ENCODE peak calls at places on chromosomes 11 and 22, in ten cellular contexts. One of them, this sample, is unnamed.
A peak's percentile ranks its signal among the peaks of the same experiment; 100 is the strongest.

GRCh38 chr11:126595560-126595959 is 240.1 kb downstream of the ST3GAL4 start:
- DNase-seq in fibroblast of lung: no peak
- DNase-seq in HFF-Myc: no peak
- DNase-seq in astrocyte: no peak
- DNase-seq in CD8-positive, alpha-beta T cell: no peak
- DNase-seq in testis: no peak
- DNase-seq in bronchial epithelial cell: no peak
- DNase-seq in fibroblast of pulmonary artery: no peak
- DNase-seq in omental fat pad: no peak
- DNase-seq in psoas muscle: no peak
- DNase-seq in this sample: no peak

GRCh38 chr11:16912607-16913006 is 101.6 kb downstream of the PLEKHA7 start:
- DNase-seq in fibroblast of lung: no peak
- DNase-seq in HFF-Myc: no peak
- DNase-seq in astrocyte: no peak
- DNase-seq in CD8-positive, alpha-beta T cell: no peak
- DNase-seq in testis: no peak
- DNase-seq in bronchial epithelial cell: no peak
- DNase-seq in fibroblast of pulmonary artery: no peak
- DNase-seq in omental fat pad: no peak
- DNase-seq in psoas muscle: no peak
- DNase-seq in this sample: no peak

GRCh38 chr11:79503028-79503427 is 62.2 kb upstream of the TENM4 start:
- DNase-seq in fibroblast of lung: peak; percentile 66
- DNase-seq in HFF-Myc: no peak
- DNase-seq in astrocyte: peak; percentile 59
- DNase-seq in CD8-positive, alpha-beta T cell: no peak
- DNase-seq in testis: peak; percentile 54
- DNase-seq in bronchial epithelial cell: no peak
- DNase-seq in fibroblast of pulmonary artery: no peak
- DNase-seq in omental fat pad: no peak
- DNase-seq in psoas muscle: no peak
- DNase-seq in this sample: peak; percentile 13

GRCh38 chr11:118438314-118438931 is 2.1 kb downstream of the KMT2A start:
- DNase-seq in fibroblast of lung: peak; percentile 87
- DNase-seq in HFF-Myc: no peak
- DNase-seq in astrocyte: peak; percentile 83
- DNase-seq in CD8-positive, alpha-beta T cell: peak; percentile 57
- DNase-seq in testis: peak; percentile 90
- DNase-seq in bronchial epithelial cell: peak; percentile 71
- DNase-seq in fibroblast of pulmonary artery: peak; percentile 86
- DNase-seq in omental fat pad: no peak
- DNase-seq in psoas muscle: no peak
- DNase-seq in this sample: peak; percentile 97

GRCh38 chr11:108486828-108487227 is 11.4 kb downstream of the POGLUT3 start:
- DNase-seq in fibroblast of lung: no peak
- DNase-seq in HFF-Myc: no peak
- DNase-seq in astrocyte: no peak
- DNase-seq in CD8-positive, alpha-beta T cell: no peak
- DNase-seq in testis: no peak
- DNase-seq in bronchial epithelial cell: no peak
- DNase-seq in fibroblast of pulmonary artery: no peak
- DNase-seq in omental fat pad: no peak
- DNase-seq in psoas muscle: no peak
- DNase-seq in this sample: no peak

GRCh38 chr11:126956664-126957063 is 43.9 kb downstream of the KIRREL3 start:
- DNase-seq in fibroblast of lung: no peak
- DNase-seq in HFF-Myc: no peak
- DNase-seq in astrocyte: no peak
- DNase-seq in CD8-positive, alpha-beta T cell: no peak
- DNase-seq in testis: no peak
- DNase-seq in bronchial epithelial cell: no peak
- DNase-seq in fibroblast of pulmonary artery: no peak
- DNase-seq in omental fat pad: no peak
- DNase-seq in psoas muscle: no peak
- DNase-seq in this sample: no peak

GRCh38 chr11:66543263-66544107 is 2.4 kb downstream of the ZDHHC24 start:
- DNase-seq in fibroblast of lung: peak; percentile 64
- DNase-seq in HFF-Myc: peak; percentile 27
- DNase-seq in astrocyte: peak; percentile 49
- DNase-seq in CD8-positive, alpha-beta T cell: peak; percentile 76
- DNase-seq in testis: peak; percentile 47
- DNase-seq in bronchial epithelial cell: no peak
- DNase-seq in fibroblast of pulmonary artery: peak; percentile 61
- DNase-seq in omental fat pad: no peak
- DNase-seq in psoas muscle: peak; percentile 76
- DNase-seq in this sample: peak; percentile 66

GRCh38 chr22:33007485-33007884 is 50.7 kb downstream of the SYN3 start:
- DNase-seq in fibroblast of lung: no peak
- DNase-seq in HFF-Myc: no peak
- DNase-seq in astrocyte: no peak
- DNase-seq in CD8-positive, alpha-beta T cell: no peak
- DNase-seq in testis: no peak
- DNase-seq in bronchial epithelial cell: no peak
- DNase-seq in fibroblast of pulmonary artery: no peak
- DNase-seq in omental fat pad: no peak
- DNase-seq in psoas muscle: no peak
- DNase-seq in this sample: no peak

GRCh38 chr11:18012314-18012905 is 437 bp downstream of the SERGEF start:
- DNase-seq in fibroblast of lung: peak; percentile 24
- DNase-seq in HFF-Myc: no peak
- DNase-seq in astrocyte: peak; percentile 16
- DNase-seq in CD8-positive, alpha-beta T cell: peak; percentile 15
- DNase-seq in testis: peak; percentile 31
- DNase-seq in bronchial epithelial cell: peak; percentile 20
- DNase-seq in fibroblast of pulmonary artery: peak; percentile 14
- DNase-seq in omental fat pad: no peak
- DNase-seq in psoas muscle: peak; percentile 50
- DNase-seq in this sample: peak; percentile 32

GRCh38 chr11:104000798-104001197 is 35.6 kb upstream of the DDI1 start:
- DNase-seq in fibroblast of lung: peak; percentile 81
- DNase-seq in HFF-Myc: no peak
- DNase-seq in astrocyte: peak; percentile 77
- DNase-seq in CD8-positive, alpha-beta T cell: no peak
- DNase-seq in testis: no peak
- DNase-seq in bronchial epithelial cell: no peak
- DNase-seq in fibroblast of pulmonary artery: peak; percentile 78
- DNase-seq in omental fat pad: no peak
- DNase-seq in psoas muscle: no peak
- DNase-seq in this sample: peak; percentile 71

GRCh38 chr11:24779791-24780190 is 282.9 kb downstream of the LUZP2 start:
- DNase-seq in fibroblast of lung: no peak
- DNase-seq in HFF-Myc: no peak
- DNase-seq in astrocyte: no peak
- DNase-seq in CD8-positive, alpha-beta T cell: no peak
- DNase-seq in testis: peak; percentile 25
- DNase-seq in bronchial epithelial cell: peak; percentile 10
- DNase-seq in fibroblast of pulmonary artery: peak; percentile 18
- DNase-seq in omental fat pad: no peak
- DNase-seq in psoas muscle: no peak
- DNase-seq in this sample: peak; percentile 58

GRCh38 chr22:26393929-26394328 is 35.1 kb upstream of the ASPHD2 start:
- DNase-seq in fibroblast of lung: no peak
- DNase-seq in HFF-Myc: no peak
- DNase-seq in astrocyte: no peak
- DNase-seq in CD8-positive, alpha-beta T cell: no peak
- DNase-seq in testis: no peak
- DNase-seq in bronchial epithelial cell: no peak
- DNase-seq in fibroblast of pulmonary artery: no peak
- DNase-seq in omental fat pad: no peak
- DNase-seq in psoas muscle: no peak
- DNase-seq in this sample: no peak
- TF ChIP-seq CTCF in fibroblast of lung: peak; percentile 3
- TF ChIP-seq CTCF in HFF-Myc: no peak
- TF ChIP-seq CTCF in astrocyte: no peak
- TF ChIP-seq CTCF in CD8-positive, alpha-beta T cell: no peak
- TF ChIP-seq CTCF in testis: no peak
- TF ChIP-seq CTCF in bronchial epithelial cell: no peak
- TF ChIP-seq CTCF in fibroblast of pulmonary artery: peak; percentile 10
- TF ChIP-seq CTCF in omental fat pad: no peak
- TF ChIP-seq CTCF in psoas muscle: no peak
- TF ChIP-seq CTCF in this sample: peak; percentile 14

GRCh38 chr11:26522912-26523610 is 49.0 kb downstream of the MUC15 start:
- DNase-seq in fibroblast of lung: peak; percentile 11
- DNase-seq in HFF-Myc: peak; percentile 10
- DNase-seq in astrocyte: no peak
- DNase-seq in CD8-positive, alpha-beta T cell: no peak
- DNase-seq in testis: peak; percentile 14
- DNase-seq in bronchial epithelial cell: peak; percentile 63
- DNase-seq in fibroblast of pulmonary artery: peak; percentile 43
- DNase-seq in omental fat pad: no peak
- DNase-seq in psoas muscle: no peak
- DNase-seq in this sample: peak; percentile 74
- TF ChIP-seq CTCF in fibroblast of lung: peak; percentile 39
- TF ChIP-seq CTCF in HFF-Myc: peak; percentile 50
- TF ChIP-seq CTCF in astrocyte: peak; percentile 26
- TF ChIP-seq CTCF in CD8-positive, alpha-beta T cell: no peak
- TF ChIP-seq CTCF in testis: no peak
- TF ChIP-seq CTCF in bronchial epithelial cell: peak; percentile 59
- TF ChIP-seq CTCF in fibroblast of pulmonary artery: peak; percentile 45
- TF ChIP-seq CTCF in omental fat pad: no peak
- TF ChIP-seq CTCF in psoas muscle: no peak
- TF ChIP-seq CTCF in this sample: peak; percentile 70

DNA sequence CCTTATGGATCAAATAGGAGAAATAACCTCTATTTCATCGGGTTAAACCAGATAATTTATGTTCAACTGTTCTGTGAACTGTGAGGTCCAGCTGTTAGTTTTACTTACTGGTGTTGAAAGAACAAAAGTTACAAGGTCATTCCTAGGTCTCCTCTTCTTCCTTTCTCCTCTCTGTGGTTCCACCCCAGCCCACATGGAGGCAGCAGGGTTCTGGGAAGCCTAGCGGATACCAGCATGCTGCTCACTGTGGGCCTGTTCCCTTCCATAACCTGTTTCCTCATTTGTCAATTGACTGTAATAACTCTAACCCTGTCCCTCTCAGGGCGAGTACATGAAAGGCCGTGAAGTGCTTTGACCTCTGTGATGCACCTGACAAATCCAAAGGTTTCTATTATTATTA is 27.8 kb downstream of the RELT start:
- DNase-seq in fibroblast of lung: no peak
- DNase-seq in HFF-Myc: no peak
- DNase-seq in astrocyte: no peak
- DNase-seq in CD8-positive, alpha-beta T cell: no peak
- DNase-seq in testis: peak; percentile 84
- DNase-seq in bronchial epithelial cell: peak; percentile 34
- DNase-seq in fibroblast of pulmonary artery: peak; percentile 72
- DNase-seq in omental fat pad: no peak
- DNase-seq in psoas muscle: peak; percentile 81
- DNase-seq in this sample: peak; percentile 85
- TF ChIP-seq CTCF in fibroblast of lung: peak; percentile 52
- TF ChIP-seq CTCF in HFF-Myc: peak; percentile 67
- TF ChIP-seq CTCF in astrocyte: peak; percentile 45
- TF ChIP-seq CTCF in CD8-positive, alpha-beta T cell: no peak
- TF ChIP-seq CTCF in testis: peak; percentile 60
- TF ChIP-seq CTCF in bronchial epithelial cell: peak; percentile 68
- TF ChIP-seq CTCF in fibroblast of pulmonary artery: peak; percentile 85
- TF ChIP-seq CTCF in omental fat pad: no peak
- TF ChIP-seq CTCF in psoas muscle: peak; percentile 70
- TF ChIP-seq CTCF in this sample: peak; percentile 94

GRCh38 chr11:71934213-71934612 is 5.4 kb downstream of the RNF121 start:
- DNase-seq in fibroblast of lung: no peak
- DNase-seq in HFF-Myc: no peak
- DNase-seq in astrocyte: no peak
- DNase-seq in CD8-positive, alpha-beta T cell: no peak
- DNase-seq in testis: no peak
- DNase-seq in bronchial epithelial cell: no peak
- DNase-seq in fibroblast of pulmonary artery: no peak
- DNase-seq in omental fat pad: no peak
- DNase-seq in psoas muscle: no peak
- DNase-seq in this sample: no peak
- TF ChIP-seq CTCF in fibroblast of lung: no peak
- TF ChIP-seq CTCF in HFF-Myc: no peak
- TF ChIP-seq CTCF in astrocyte: no peak
- TF ChIP-seq CTCF in CD8-positive, alpha-beta T cell: no peak
- TF ChIP-seq CTCF in testis: no peak
- TF ChIP-seq CTCF in bronchial epithelial cell: no peak
- TF ChIP-seq CTCF in fibroblast of pulmonary artery: no peak
- TF ChIP-seq CTCF in omental fat pad: no peak
- TF ChIP-seq CTCF in psoas muscle: no peak
- TF ChIP-seq CTCF in this sample: no peak

GRCh38 chr11:45885274-45885920 is at the start of gene MAPK8IP1:
- DNase-seq in fibroblast of lung: no peak
- DNase-seq in HFF-Myc: no peak
- DNase-seq in astrocyte: no peak
- DNase-seq in CD8-positive, alpha-beta T cell: peak; percentile 52
- DNase-seq in testis: peak; percentile 65
- DNase-seq in bronchial epithelial cell: no peak
- DNase-seq in fibroblast of pulmonary artery: peak; percentile 36
- DNase-seq in omental fat pad: no peak
- DNase-seq in psoas muscle: peak; percentile 73
- DNase-seq in this sample: peak; percentile 17
- TF ChIP-seq CTCF in fibroblast of lung: no peak
- TF ChIP-seq CTCF in HFF-Myc: no peak
- TF ChIP-seq CTCF in astrocyte: no peak
- TF ChIP-seq CTCF in CD8-positive, alpha-beta T cell: no peak
- TF ChIP-seq CTCF in testis: no peak
- TF ChIP-seq CTCF in bronchial epithelial cell: no peak
- TF ChIP-seq CTCF in fibroblast of pulmonary artery: no peak
- TF ChIP-seq CTCF in omental fat pad: no peak
- TF ChIP-seq CTCF in psoas muscle: no peak
- TF ChIP-seq CTCF in this sample: no peak

GRCh38 chr11:33321483-33321882 is 64.3 kb downstream of the HIPK3 start:
- DNase-seq in fibroblast of lung: no peak
- DNase-seq in HFF-Myc: no peak
- DNase-seq in astrocyte: no peak
- DNase-seq in CD8-positive, alpha-beta T cell: no peak
- DNase-seq in testis: no peak
- DNase-seq in bronchial epithelial cell: no peak
- DNase-seq in fibroblast of pulmonary artery: no peak
- DNase-seq in omental fat pad: no peak
- DNase-seq in psoas muscle: no peak
- DNase-seq in this sample: no peak

GRCh38 chr11:33320814-33321330 is 63.7 kb downstream of the HIPK3 start:
- DNase-seq in fibroblast of lung: peak; percentile 45
- DNase-seq in HFF-Myc: no peak
- DNase-seq in astrocyte: peak; percentile 34
- DNase-seq in CD8-positive, alpha-beta T cell: no peak
- DNase-seq in testis: no peak
- DNase-seq in bronchial epithelial cell: no peak
- DNase-seq in fibroblast of pulmonary artery: peak; percentile 21
- DNase-seq in omental fat pad: no peak
- DNase-seq in psoas muscle: no peak
- DNase-seq in this sample: no peak

GRCh38 chr11:33324211-33324985 is 67.2 kb downstream of the HIPK3 start:
- DNase-seq in fibroblast of lung: no peak
- DNase-seq in HFF-Myc: no peak
- DNase-seq in astrocyte: no peak
- DNase-seq in CD8-positive, alpha-beta T cell: no peak
- DNase-seq in testis: no peak
- DNase-seq in bronchial epithelial cell: no peak
- DNase-seq in fibroblast of pulmonary artery: no peak
- DNase-seq in omental fat pad: no peak
- DNase-seq in psoas muscle: no peak
- DNase-seq in this sample: no peak

GRCh38 chr11:33325456-33325855 is 68.3 kb downstream of the HIPK3 start:
- DNase-seq in fibroblast of lung: no peak
- DNase-seq in HFF-Myc: no peak
- DNase-seq in astrocyte: no peak
- DNase-seq in CD8-positive, alpha-beta T cell: no peak
- DNase-seq in testis: no peak
- DNase-seq in bronchial epithelial cell: peak; percentile 27
- DNase-seq in fibroblast of pulmonary artery: no peak
- DNase-seq in omental fat pad: no peak
- DNase-seq in psoas muscle: no peak
- DNase-seq in this sample: no peak

GRCh38 chr11:33323421-33323820 is 66.2 kb downstream of the HIPK3 start:
- DNase-seq in fibroblast of lung: no peak
- DNase-seq in HFF-Myc: no peak
- DNase-seq in astrocyte: no peak
- DNase-seq in CD8-positive, alpha-beta T cell: no peak
- DNase-seq in testis: no peak
- DNase-seq in bronchial epithelial cell: no peak
- DNase-seq in fibroblast of pulmonary artery: no peak
- DNase-seq in omental fat pad: no peak
- DNase-seq in psoas muscle: no peak
- DNase-seq in this sample: no peak
- TF ChIP-seq CTCF in fibroblast of lung: no peak
- TF ChIP-seq CTCF in HFF-Myc: no peak
- TF ChIP-seq CTCF in astrocyte: no peak
- TF ChIP-seq CTCF in CD8-positive, alpha-beta T cell: no peak
- TF ChIP-seq CTCF in testis: no peak
- TF ChIP-seq CTCF in bronchial epithelial cell: no peak
- TF ChIP-seq CTCF in fibroblast of pulmonary artery: no peak
- TF ChIP-seq CTCF in omental fat pad: no peak
- TF ChIP-seq CTCF in psoas muscle: peak; percentile 13
- TF ChIP-seq CTCF in this sample: no peak